ENCODE peak calls at places on chromosomes 3 and 15, in eight cellular contexts. L, Z, P, A, F, Q, I and D are unnamed samples.

GRCh38 chr3:39189648-39190269 is 2.6 kb downstream of the XIRP1 start:
- DNase-seq in F (peak; percentile 77), P (peak; percentile 14), Z (peak; percentile 79), Q (peak; percentile 47), L (peak; percentile 54), A (peak; percentile 53), I (peak; percentile 82), D (peak; percentile 85)

GRCh38 chr15:73325191-73325980 is 43.4 kb downstream of the HCN4 start:
- DNase-seq in P (no peak), I (no peak), L (no peak), A (no peak), Q (no peak), F (peak; percentile 69), Z (no peak), D (no peak)

GRCh38 chr15:34241376-34242350 is 16.8 kb downstream of the EMC4 start:
- DNase-seq in Q (no peak), A (no peak), Z (no peak), L (peak; percentile 49), I (peak; percentile 33), P (no peak), F (peak; percentile 44), D (peak; percentile 33)

GRCh38 chr3:139317660-139318430 is 26.0 kb upstream of the MRPS22 start:
- DNase-seq in I (no peak), Z (no peak), A (peak; percentile 79), F (no peak), Q (no peak), L (no peak), P (no peak), D (peak; percentile 64)

GRCh38 chr15:35465763-35466162 is 80.2 kb downstream of the DPH6 start:
- DNase-seq in I (no peak), Q (no peak), F (no peak), Z (no peak), P (no peak), A (no peak), L (no peak), D (no peak)

GRCh38 chr3:24598691-24599090 is 104.0 kb upstream of the THRB start:
- DNase-seq in Q (no peak), L (peak; percentile 17), F (no peak), A (no peak), P (no peak), Z (no peak), I (peak; percentile 31), D (peak; percentile 20)

GRCh38 chr3:101954361-101954760 is 105.0 kb downstream of the NFKBIZ start:
- DNase-seq in Q (no peak), P (no peak), F (no peak), A (no peak), I (no peak), L (no peak), Z (no peak), D (no peak)

GRCh38 chr3:113897373-113897777 is 50.4 kb upstream of the ZDHHC23 start:
- DNase-seq in Q (no peak), A (peak; percentile 3), I (no peak), Z (no peak), P (no peak), F (no peak), L (no peak), D (peak; percentile 27)

GRCh38 chr3:188468672-188469071 is 314.7 kb downstream of the LPP start:
- DNase-seq in F (no peak), Q (peak; percentile 78), A (no peak), L (no peak), Z (peak; percentile 61), I (peak; percentile 80), P (no peak), D (peak; percentile 11)

GRCh38 chr15:75181780-75182179 is 19.9 kb upstream of the C15orf39 start:
- DNase-seq in Z (no peak), F (no peak), Q (no peak), A (no peak), P (no peak), L (no peak), I (no peak), D (no peak)

GRCh38 chr3:138950701-138951100 is 3.7 kb downstream of the FOXL2NB start:
- DNase-seq in L (no peak), A (no peak), I (no peak), Q (no peak), F (no peak), P (no peak), Z (no peak), D (no peak)

GRCh38 chr15:69608661-69609060 is 156.0 kb downstream of the RPLP1 start:
- DNase-seq in L (no peak), Q (no peak), P (no peak), Z (peak; percentile 16), F (no peak), A (no peak), I (no peak), D (no peak)

GRCh38 chr3:72836409-72836808 is 11.8 kb downstream of the SHQ1 start:
- DNase-seq in I (no peak), L (no peak), Q (no peak), P (no peak), A (no peak), Z (no peak), F (no peak), D (no peak)

GRCh38 chr3:105984837-105985236 is 116.0 kb upstream of the CBLB start:
- DNase-seq in L (no peak), Q (no peak), A (no peak), I (no peak), P (no peak), F (no peak), Z (no peak), D (no peak)

GRCh38 chr15:83312046-83312445 is 27.6 kb upstream of the BNC1 start:
- DNase-seq in I (no peak), Z (no peak), F (no peak), P (no peak), L (no peak), Q (no peak), A (no peak), D (no peak)

GRCh38 chr3:160869825-160870224 is 113.8 kb downstream of the PPM1L start:
- DNase-seq in I (peak; percentile 62), A (no peak), P (no peak), Q (peak; percentile 59), Z (peak; percentile 85), F (no peak), L (no peak), D (peak; percentile 85)

GRCh38 chr15:29480278-29480677 is 210.7 kb upstream of the NSMCE3 start:
- DNase-seq in Z (no peak), A (no peak), L (no peak), I (no peak), F (no peak), P (no peak), Q (no peak), D (no peak)

GRCh38 chr15:70947369-70948335 is 55.0 kb downstream of the LRRC49 start:
- DNase-seq in Q (no peak), Z (no peak), I (no peak), L (no peak), P (no peak), A (no peak), F (no peak), D (no peak)

GRCh38 chr3:123618076-123618703 is 33.3 kb upstream of the HACD2 start:
- DNase-seq in L (no peak), A (no peak), P (no peak), I (no peak), F (no peak), Q (no peak), Z (no peak), D (no peak)

GRCh38 chr15:66679657-66680108 is 22.4 kb upstream of the SMAD6 start:
- DNase-seq in F (no peak), I (no peak), L (peak; percentile 59), A (no peak), P (no peak), Q (no peak), Z (no peak), D (no peak)
- TF ChIP-seq CTCF in F (no peak), I (no peak), L (no peak), A (no peak), P (no peak), Q (no peak), Z (no peak), D (no peak)

DNA sequence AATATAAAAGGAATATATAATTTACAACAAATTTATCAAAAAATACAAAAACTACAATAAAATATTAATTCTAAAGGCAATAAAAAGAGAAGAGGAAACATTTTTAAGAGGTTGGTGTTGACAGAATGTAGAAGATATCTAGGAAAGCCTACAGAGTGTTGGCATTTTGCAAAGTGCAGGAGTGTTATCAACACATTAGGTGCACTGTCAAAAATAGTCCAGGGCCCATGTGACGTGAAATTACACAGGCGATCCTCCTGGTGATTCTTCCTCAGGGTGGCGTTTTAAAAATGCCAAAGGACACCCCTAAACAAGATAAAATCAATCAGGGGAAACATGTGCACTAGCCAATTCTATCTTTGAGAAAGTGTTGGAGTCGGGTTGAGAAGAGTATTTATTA is 222.7 kb downstream of the ARPP21 start:
- DNase-seq in I (no peak), Z (no peak), P (no peak), A (no peak), Q (no peak), F (no peak), L (no peak), D (no peak)
- TF ChIP-seq CTCF in I (no peak), Z (no peak), P (no peak), A (no peak), Q (no peak), F (no peak), L (no peak), D (no peak)

DNA sequence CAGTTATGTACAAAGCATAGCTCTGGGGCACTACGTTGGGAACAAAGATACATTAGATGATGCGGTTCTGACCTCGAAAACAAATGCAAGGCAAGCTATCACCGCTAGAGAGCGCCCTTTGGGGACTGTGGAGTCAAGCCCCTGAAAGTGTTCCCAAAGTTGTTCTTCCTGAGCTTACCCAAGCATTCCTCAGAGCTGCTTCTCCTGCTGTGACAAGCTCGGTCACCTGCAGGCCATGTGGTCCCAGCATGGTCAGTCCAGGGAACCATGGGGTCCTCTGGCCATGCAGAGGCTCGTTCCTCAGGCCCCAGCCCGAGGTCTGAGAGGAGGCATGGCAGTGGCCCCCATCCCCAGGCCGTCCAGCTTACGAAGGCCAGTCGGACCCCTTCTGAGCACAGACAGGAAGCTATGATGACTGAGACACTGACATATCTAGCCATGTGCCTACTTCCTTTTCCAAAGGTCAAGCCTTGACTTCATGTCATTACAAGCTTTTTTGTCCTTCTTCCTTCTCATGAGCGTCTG is 79.5 kb downstream of the ATP10A start:
- DNase-seq in P (peak; percentile 18), L (no peak), A (no peak), Z (no peak), F (no peak), I (no peak), Q (no peak), D (no peak)
- TF ChIP-seq CTCF in P (peak; percentile 32), L (peak; percentile 65), A (peak; percentile 8), Z (no peak), F (peak; percentile 9), I (no peak), Q (peak; percentile 25), D (no peak)

DNA sequence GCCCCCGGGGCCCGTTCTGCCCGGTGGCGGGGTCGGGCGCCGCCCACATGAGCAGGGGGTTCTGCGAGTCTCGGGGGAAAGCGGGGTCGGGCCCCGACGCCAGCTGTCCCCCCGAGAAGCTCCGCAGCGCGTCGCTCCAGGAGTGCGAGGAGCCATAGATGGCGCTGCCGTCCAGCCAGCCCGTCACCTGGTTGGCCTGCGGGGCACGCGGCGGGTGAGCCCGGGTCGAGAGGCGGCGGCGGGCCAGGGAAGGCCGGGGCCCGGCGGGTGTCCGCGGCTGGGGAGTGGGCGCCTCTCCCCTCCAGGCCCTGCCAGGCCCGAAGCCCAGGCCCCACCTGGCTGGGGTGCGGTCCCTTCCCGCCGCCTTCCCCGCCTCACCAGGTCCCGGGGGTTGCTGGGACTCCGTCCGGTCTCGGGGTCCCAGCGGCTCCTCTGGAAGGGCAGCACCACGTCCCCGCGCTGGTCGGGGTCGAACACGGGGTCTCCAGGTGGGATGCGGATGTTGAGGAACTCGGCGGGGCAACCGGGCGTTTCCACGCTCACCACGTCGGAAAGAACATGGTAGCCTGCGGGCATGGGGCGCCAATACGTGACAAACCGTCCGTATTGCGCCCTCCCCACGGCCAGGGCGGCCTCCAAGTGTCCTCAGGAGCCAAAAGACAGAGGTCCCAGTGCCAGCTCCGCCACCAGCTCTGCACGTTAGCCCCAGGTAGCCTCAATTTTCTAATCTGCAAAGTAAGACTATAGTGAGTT is 2.4 kb downstream of the DUOX2 start:
- DNase-seq in I (no peak), P (no peak), F (no peak), L (no peak), Z (no peak), A (no peak), Q (no peak), D (no peak)
- TF ChIP-seq CTCF in I (no peak), P (no peak), F (no peak), L (no peak), Z (no peak), A (no peak), Q (no peak), D (no peak)